ENCODE peak calls at places on chromosomes 2 and 18, in nine cellular contexts. E, K, D, U, T, W, A, Y and Q are unnamed samples.

GRCh38 chr2:223047260-223047761 is 4.7 kb upstream of the KCNE4 start:
- DNase-seq in Y (no peak), U (no peak), T (peak), E (no peak), D (no peak), A (no peak), K (no peak), W (no peak), Q (no peak)

GRCh38 chr2:230930928-230931555 is 6.0 kb upstream of the GPR55 start:
- DNase-seq in D (no peak), E (no peak), W (peak), U (no peak), T (no peak), A (no peak), K (no peak), Y (no peak), Q (no peak)

GRCh38 chr2:160358051-160358450 is 135.6 kb downstream of the RBMS1 start:
- DNase-seq in W (no peak), E (no peak), D (no peak), U (no peak), A (no peak), K (no peak), Y (no peak), T (no peak), Q (no peak)

GRCh38 chr2:188598551-188598950 is 306.9 kb downstream of the GULP1 start:
- DNase-seq in A (peak), U (no peak), W (no peak), E (no peak), D (no peak), T (peak), K (no peak), Y (no peak), Q (no peak)

GRCh38 chr2:43159797-43160196 is 66.6 kb downstream of the ZFP36L2 start:
- DNase-seq in Y (no peak), D (no peak), K (no peak), E (no peak), U (no peak), W (no peak), T (no peak), A (no peak), Q (no peak)

GRCh38 chr2:198662916-198663315 is 794.8 kb downstream of the SATB2 start:
- DNase-seq in U (no peak), D (no peak), T (no peak), Y (no peak), W (no peak), A (no peak), E (no peak), K (no peak), Q (no peak)

GRCh38 chr18:77314952-77315351 is 65.3 kb downstream of the GALR1 start:
- DNase-seq in Y (no peak), T (no peak), K (no peak), W (no peak), A (no peak), D (no peak), U (no peak), E (no peak), Q (no peak)

GRCh38 chr18:56083097-56083865 is 495.3 kb upstream of the TCF4 start:
- DNase-seq in W (peak), T (peak), K (peak), E (no peak), A (no peak), U (no peak), D (no peak), Y (no peak), Q (no peak)

GRCh38 chr18:6878881-6879280 is 149.4 kb downstream of the ARHGAP28 start:
- DNase-seq in E (no peak), T (peak), W (no peak), A (no peak), U (no peak), D (no peak), K (no peak), Y (no peak), Q (no peak)

GRCh38 chr2:31339696-31340095 is 74.8 kb downstream of the XDH start:
- DNase-seq in K (no peak), D (no peak), Y (no peak), U (no peak), E (no peak), W (no peak), A (no peak), T (no peak), Q (no peak)

GRCh38 chr2:2563309-2563860 is 232.3 kb upstream of the MYT1L start:
- DNase-seq in E (no peak), U (no peak), D (no peak), K (no peak), Y (no peak), W (peak), A (no peak), T (no peak), Q (no peak)

GRCh38 chr2:151261240-151261976 is at the start of gene RBM43:
- DNase-seq in A (peak), D (peak), U (peak), Y (peak), K (peak), W (peak), T (peak), E (peak), Q (peak)

GRCh38 chr18:5879479-5879882 is 15.8 kb downstream of the TMEM200C start:
- DNase-seq in A (peak), T (peak), Y (no peak), E (no peak), D (no peak), U (no peak), W (no peak), K (no peak), Q (no peak)

GRCh38 chr2:58539973-58540372 is 298.8 kb upstream of the FANCL start:
- DNase-seq in E (no peak), D (no peak), W (no peak), K (no peak), U (no peak), Y (no peak), A (no peak), T (no peak), Q (no peak)

GRCh38 chr2:97718051-97718882 is 4.9 kb downstream of the ZAP70 start:
- DNase-seq in Y (no peak), K (no peak), U (no peak), W (peak), A (no peak), E (no peak), T (no peak), D (peak), Q (peak)

GRCh38 chr18:12766986-12767433 is 64.2 kb downstream of the PSMG2 start:
- DNase-seq in U (no peak), D (no peak), K (no peak), E (no peak), A (peak), W (no peak), Y (no peak), T (no peak), Q (no peak)

GRCh38 chr2:27753744-27754588 is 17.6 kb upstream of the MRPL33 start:
- DNase-seq in W (peak), E (peak), A (peak), U (peak), Y (peak), K (peak), T (peak), D (peak), Q (peak)

GRCh38 chr2:46460991-46461715 is 18.2 kb upstream of the TMEM247 start:
- DNase-seq in U (peak), E (peak), A (peak), K (peak), Y (peak), D (peak), T (peak), W (peak), Q (peak)

GRCh38 chr2:152221870-152222269 is 46.3 kb upstream of the STAM2 start:
- DNase-seq in Y (no peak), E (no peak), D (no peak), W (no peak), A (no peak), T (peak), U (no peak), K (no peak), Q (no peak)

GRCh38 chr2:189498205-189498604 is 56.9 kb downstream of the WDR75 start:
- DNase-seq in W (no peak), A (no peak), E (no peak), Y (no peak), U (no peak), T (peak), D (no peak), K (no peak), Q (no peak)

GRCh38 chr18:13308369-13308768 is 89.8 kb downstream of the LDLRAD4 start:
- DNase-seq in T (no peak), A (no peak), U (no peak), Y (no peak), W (no peak), E (no peak), K (peak), D (no peak), Q (no peak)

GRCh38 chr2:159497256-159497655 is 119.1 kb downstream of the BAZ2B start:
- DNase-seq in D (no peak), Y (peak), K (no peak), W (no peak), U (no peak), A (peak), T (peak), E (peak), Q (no peak)

GRCh38 chr2:215028231-215028630 is 110.2 kb downstream of the ABCA12 start:
- DNase-seq in Y (no peak), K (no peak), U (no peak), E (no peak), D (no peak), A (no peak), W (no peak), T (peak), Q (no peak)

GRCh38 chr2:158688722-158689121 is 106.4 kb upstream of the DAPL1 start:
- DNase-seq in D (no peak), W (no peak), A (no peak), Y (peak), T (peak), E (no peak), U (no peak), K (no peak), Q (no peak)

GRCh38 chr18:29912351-29912750 is 1130.2 kb downstream of the DSC3 start:
- DNase-seq in E (no peak), U (no peak), D (no peak), W (no peak), A (no peak), K (no peak), T (no peak), Y (no peak), Q (no peak)

GRCh38 chr2:28662468-28663095 is 89.0 kb upstream of the PPP1CB start:
- DNase-seq in T (peak), Y (no peak), U (no peak), K (peak), W (no peak), A (no peak), E (no peak), D (no peak), Q (no peak)

GRCh38 chr2:30165050-30165520 is 18.3 kb downstream of the YPEL5 start:
- DNase-seq in K (peak), T (peak), D (peak), U (no peak), W (no peak), A (peak), Y (peak), E (peak), Q (peak)

GRCh38 chr18:55243852-55244251 is 284.6 kb upstream of the CCDC68 start:
- DNase-seq in T (peak), K (no peak), U (no peak), E (no peak), Y (no peak), D (no peak), A (no peak), W (no peak), Q (no peak)

GRCh38 chr2:26724004-26724750 is 31.7 kb downstream of the KCNK3 start:
- DNase-seq in U (no peak), A (peak), Y (peak), K (peak), E (peak), W (no peak), D (no peak), T (peak), Q (no peak)

GRCh38 chr18:50956116-50956515 is 11.7 kb upstream of the ELAC1 start:
- DNase-seq in Y (no peak), U (no peak), D (no peak), A (no peak), K (no peak), E (no peak), T (no peak), W (no peak), Q (no peak)

GRCh38 chr2:156708051-156708450 is 271.9 kb downstream of the GPD2 start:
- DNase-seq in Y (no peak), K (no peak), E (no peak), D (no peak), A (no peak), U (no peak), W (no peak), T (no peak), Q (no peak)

GRCh38 chr2:208318127-208318526 is 52.1 kb downstream of the PIKFYVE start:
- DNase-seq in T (no peak), D (no peak), A (no peak), Y (no peak), W (no peak), U (no peak), K (no peak), E (no peak), Q (no peak)

GRCh38 chr2:208315081-208315788 is 49.2 kb downstream of the PIKFYVE start:
- DNase-seq in D (no peak), E (no peak), A (no peak), K (peak), U (no peak), T (peak), Y (no peak), W (no peak), Q (no peak)

GRCh38 chr2:208319403-208319802 is 53.3 kb downstream of the PIKFYVE start:
- DNase-seq in K (no peak), W (no peak), E (no peak), U (no peak), A (no peak), Y (no peak), T (peak), D (no peak), Q (no peak)

GRCh38 chr2:208326016-208326415 is 60.0 kb downstream of the PIKFYVE start:
- DNase-seq in D (no peak), T (no peak), Y (no peak), U (no peak), K (no peak), E (no peak), A (no peak), W (no peak), Q (no peak)

GRCh38 chr2:208320686-208321085 is 54.6 kb downstream of the PIKFYVE start:
- DNase-seq in T (peak), Y (no peak), E (no peak), W (peak), U (no peak), D (no peak), A (no peak), K (no peak), Q (no peak)
- H3K27ac ChIP-seq in T (peak), Y (no peak), E (no peak), W (peak), U (peak), D (no peak), A (no peak), K (no peak), Q (no peak)

GRCh38 chr2:33395660-33396249 is 80.7 kb upstream of the RASGRP3 start:
- DNase-seq in U (no peak), D (no peak), Y (no peak), K (peak), E (peak), W (no peak), T (peak), A (peak), Q (peak)
- H3K27ac ChIP-seq in U (no peak), D (no peak), Y (no peak), K (no peak), E (no peak), W (no peak), T (no peak), A (no peak), Q (no peak)

GRCh38 chr2:172821370-172822338 is 86.0 kb downstream of the RAPGEF4 start:
- DNase-seq in T (peak), D (no peak), E (no peak), K (no peak), A (no peak), U (no peak), Y (no peak), W (no peak), Q (no peak)
- H3K27ac ChIP-seq in T (no peak), D (no peak), E (no peak), K (no peak), A (no peak), U (peak), Y (no peak), W (no peak), Q (no peak)

GRCh38 chr18:70037453-70038061 is 89.9 kb upstream of the CD226 start:
- DNase-seq in Y (no peak), E (no peak), U (no peak), T (no peak), D (no peak), A (no peak), K (no peak), W (no peak), Q (no peak)
- H3K27ac ChIP-seq in Y (no peak), E (no peak), U (no peak), T (no peak), D (no peak), A (no peak), K (no peak), W (no peak), Q (no peak)

DNA sequence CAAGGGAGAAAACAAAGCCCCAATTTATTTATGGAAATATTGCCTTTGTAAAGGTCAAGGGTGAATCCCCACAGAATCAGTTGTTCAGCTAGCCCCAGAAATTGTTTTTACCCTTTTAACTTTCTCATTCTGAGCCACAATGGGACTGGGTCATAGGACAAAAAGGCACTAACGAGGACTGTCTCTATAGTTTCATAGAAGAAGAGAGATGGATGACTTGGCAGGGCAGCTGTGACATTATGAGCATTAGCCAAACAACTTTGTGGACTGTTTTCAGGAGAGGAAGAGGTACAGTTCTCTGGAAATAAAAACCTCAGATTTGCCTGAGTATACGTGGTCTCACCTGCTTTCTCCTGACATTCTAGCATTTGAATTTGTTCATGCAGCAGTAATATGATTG is 1155.8 kb upstream of the CHAC2 start:
- DNase-seq in A (no peak), D (no peak), T (no peak), Y (no peak), E (no peak), U (no peak), W (no peak), K (no peak), Q (no peak)
- H3K27ac ChIP-seq in A (no peak), D (no peak), T (no peak), Y (no peak), E (no peak), U (no peak), W (no peak), K (no peak), Q (no peak)

DNA sequence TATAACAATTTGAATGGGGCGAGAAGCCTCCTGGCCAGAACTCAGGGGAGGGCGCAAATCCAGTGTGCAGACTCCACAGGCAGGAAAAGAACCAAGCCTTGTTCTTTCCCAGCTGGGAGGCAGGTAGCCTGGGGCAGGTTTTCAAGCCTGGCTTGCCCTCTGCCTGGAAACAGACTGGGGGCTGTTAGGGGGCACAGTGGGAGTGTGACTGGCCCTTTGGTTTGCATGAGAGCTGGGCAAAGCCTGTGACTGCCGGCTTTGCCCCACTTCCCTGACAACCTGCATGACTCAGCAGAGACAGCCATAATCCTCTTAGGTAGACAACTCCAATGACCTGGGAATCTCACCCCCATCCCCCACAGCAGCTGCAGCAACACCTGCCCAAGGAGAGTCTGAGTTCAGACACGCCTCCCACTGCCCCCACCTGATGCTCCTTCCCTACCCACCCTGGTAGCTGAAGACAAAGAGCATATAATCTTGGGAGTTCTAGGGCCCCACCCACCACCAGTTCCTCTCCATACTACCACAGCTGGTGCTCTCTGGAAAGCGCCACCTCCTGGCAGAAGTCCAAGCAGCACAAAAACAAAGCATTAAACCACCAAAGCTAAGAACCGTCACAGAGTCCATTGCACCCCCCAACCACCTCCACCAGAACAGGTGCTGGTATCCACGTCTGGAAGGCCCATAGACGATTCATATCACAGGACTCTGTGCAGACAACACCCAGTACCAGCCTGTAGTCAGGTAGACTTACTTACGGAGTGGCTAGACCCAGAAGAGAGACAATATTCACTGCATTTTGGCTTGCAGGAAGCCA is 402.5 kb downstream of the STK39 start:
- DNase-seq in E (peak), W (no peak), D (no peak), K (no peak), Y (no peak), A (peak), T (no peak), U (no peak), Q (no peak)
- H3K27ac ChIP-seq in E (peak), W (no peak), D (no peak), K (no peak), Y (no peak), A (no peak), T (no peak), U (no peak), Q (no peak)

DNA sequence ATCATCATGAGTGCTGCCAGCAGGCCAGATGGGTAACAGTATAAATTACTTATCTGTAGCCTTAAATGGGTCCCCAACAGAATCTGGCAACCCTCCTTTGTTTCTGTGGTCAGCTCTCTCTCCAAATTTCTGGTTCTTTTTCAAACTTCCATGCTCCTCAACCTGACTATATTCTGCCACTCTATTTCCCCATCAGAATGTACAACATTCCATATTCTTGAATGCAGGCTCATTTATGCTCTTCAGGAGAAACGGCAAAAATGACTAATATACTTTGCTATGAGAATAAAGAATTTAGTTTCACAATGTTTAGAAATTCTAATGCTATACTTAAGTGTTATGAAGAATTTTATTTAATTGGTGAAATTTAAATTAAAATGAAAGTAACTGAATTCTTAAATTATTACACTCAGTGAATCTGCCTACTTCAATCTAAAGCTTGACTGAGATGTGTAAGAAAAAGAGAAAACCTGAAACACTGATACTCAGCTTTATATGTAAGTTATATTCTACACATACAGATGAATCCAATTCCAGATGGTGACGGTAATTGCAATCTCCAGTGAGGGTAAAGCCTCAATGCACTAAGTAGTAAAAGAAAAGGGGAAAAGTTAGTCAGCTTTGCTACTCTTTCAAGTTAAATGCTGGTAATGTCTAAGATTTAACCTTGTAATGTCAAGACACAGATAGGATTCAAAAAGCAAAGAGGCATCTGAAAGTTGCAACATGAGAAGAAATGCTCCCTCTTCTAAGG is 24.7 kb downstream of the LPIN2 start:
- DNase-seq in E (no peak), Y (peak), D (no peak), U (no peak), K (no peak), A (no peak), W (no peak), T (peak), Q (no peak)
- H3K27ac ChIP-seq in E (no peak), Y (peak), D (no peak), U (no peak), K (no peak), A (no peak), W (no peak), T (no peak), Q (no peak)

DNA sequence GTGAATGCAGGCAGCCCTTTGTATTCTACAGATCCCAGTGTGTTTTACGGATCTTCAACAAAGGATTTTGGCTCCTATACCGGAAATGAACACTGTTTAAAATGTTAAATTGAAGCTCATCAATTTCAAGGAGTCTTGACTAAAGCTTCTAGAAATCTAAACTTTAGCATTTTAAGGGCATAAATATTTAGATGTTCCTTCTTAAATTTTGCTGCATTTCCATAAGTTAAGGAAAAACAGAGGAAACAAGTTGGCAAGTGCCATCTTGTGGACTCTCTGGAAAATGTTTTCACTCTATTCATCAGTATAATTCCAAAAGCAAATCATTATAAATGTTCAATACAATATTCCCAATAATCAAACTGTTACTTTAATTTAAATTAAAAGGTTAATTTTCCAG is 19.6 kb downstream of the CHN1 start:
- DNase-seq in W (no peak), K (no peak), A (peak), T (peak), Y (peak), E (no peak), U (no peak), D (no peak), Q (no peak)
- H3K27ac ChIP-seq in W (no peak), K (no peak), A (no peak), T (no peak), Y (no peak), E (no peak), U (no peak), D (no peak), Q (no peak)